ENCODE peak calls at places on chromosomes 16 and 17, in six cellular contexts. One of them, this sample, is unnamed. For H3K9me3, the result is how much of the 10 kb centered on the place peaks cover.

GRCh38 chr16:75252946-75253911 is 1.8 kb upstream of the BCAR1 start:
- DNase-seq in IMR-90: peak
- DNase-seq in MM.1S: no peak
- DNase-seq in right cardiac atrium: peak
- DNase-seq in Caco-2: no peak
- DNase-seq in mucosa of descending colon: no peak
- DNase-seq in this sample: no peak

GRCh38 chr16:15435216-15435864 is 952 bp downstream of the BMERB1 start:
- DNase-seq in right cardiac atrium: no peak
- DNase-seq in mucosa of descending colon: no peak
- DNase-seq in MM.1S: no peak
- DNase-seq in Caco-2: peak
- DNase-seq in IMR-90: no peak
- DNase-seq in this sample: no peak

GRCh38 chr16:50932348-50932916 is 190.5 kb downstream of the CYLD start:
- DNase-seq in Caco-2: no peak
- DNase-seq in IMR-90: no peak
- DNase-seq in MM.1S: no peak
- DNase-seq in right cardiac atrium: no peak
- DNase-seq in mucosa of descending colon: no peak
- DNase-seq in this sample: no peak

GRCh38 chr16:84228321-84228838 is 11.4 kb downstream of the KCNG4 start:
- DNase-seq in IMR-90: peak
- DNase-seq in mucosa of descending colon: peak
- DNase-seq in MM.1S: no peak
- DNase-seq in right cardiac atrium: peak
- DNase-seq in Caco-2: no peak
- DNase-seq in this sample: no peak

GRCh38 chr17:17553217-17554195 is 38.0 kb downstream of the PEMT start:
- DNase-seq in Caco-2: no peak
- DNase-seq in mucosa of descending colon: no peak
- DNase-seq in right cardiac atrium: no peak
- DNase-seq in MM.1S: no peak
- DNase-seq in IMR-90: no peak
- DNase-seq in this sample: no peak

GRCh38 chr17:29590261-29590978 is 972 bp upstream of the GIT1 start:
- DNase-seq in MM.1S: no peak
- DNase-seq in Caco-2: no peak
- DNase-seq in IMR-90: peak
- DNase-seq in mucosa of descending colon: peak
- DNase-seq in right cardiac atrium: peak
- DNase-seq in this sample: no peak

GRCh38 chr17:20852541-20853370 is 190.1 kb downstream of the USP22 start:
- DNase-seq in Caco-2: peak
- DNase-seq in MM.1S: peak
- DNase-seq in mucosa of descending colon: peak
- DNase-seq in right cardiac atrium: peak
- DNase-seq in IMR-90: no peak
- DNase-seq in this sample: no peak

GRCh38 chr17:65629234-65629690 is 67.8 kb upstream of the AXIN2 start:
- DNase-seq in mucosa of descending colon: no peak
- DNase-seq in MM.1S: no peak
- DNase-seq in right cardiac atrium: no peak
- DNase-seq in IMR-90: peak
- DNase-seq in Caco-2: peak
- DNase-seq in this sample: no peak

DNA sequence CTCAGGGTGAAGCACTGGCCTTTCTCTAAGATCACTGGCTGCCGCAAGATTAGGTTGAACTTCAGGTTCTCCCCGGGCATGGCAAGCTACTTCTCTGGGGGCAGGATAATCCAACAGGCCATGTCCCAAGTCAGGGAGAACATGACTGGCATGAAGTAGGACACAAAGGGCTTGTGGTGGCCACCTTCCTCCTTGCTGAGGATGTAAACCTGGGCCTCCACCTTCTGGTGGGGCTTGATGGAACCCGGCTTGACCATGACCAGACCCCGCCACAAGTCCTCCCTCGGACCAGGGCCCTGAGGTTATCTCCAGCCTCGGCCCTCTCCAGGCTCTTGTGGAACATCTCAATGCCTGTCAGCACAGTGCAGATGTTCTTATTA is 211.1 kb upstream of the WSB1 start:
- DNase-seq in Caco-2: no peak
- DNase-seq in right cardiac atrium: no peak
- DNase-seq in IMR-90: no peak
- DNase-seq in MM.1S: no peak
- DNase-seq in mucosa of descending colon: no peak
- DNase-seq in this sample: no peak
- H3K9me3 ChIP-seq in Caco-2: under half
- H3K9me3 ChIP-seq in right cardiac atrium: under half
- H3K9me3 ChIP-seq in IMR-90: under half
- H3K9me3 ChIP-seq in MM.1S: under half
- H3K9me3 ChIP-seq in mucosa of descending colon: under half
- H3K9me3 ChIP-seq in this sample: under half

DNA sequence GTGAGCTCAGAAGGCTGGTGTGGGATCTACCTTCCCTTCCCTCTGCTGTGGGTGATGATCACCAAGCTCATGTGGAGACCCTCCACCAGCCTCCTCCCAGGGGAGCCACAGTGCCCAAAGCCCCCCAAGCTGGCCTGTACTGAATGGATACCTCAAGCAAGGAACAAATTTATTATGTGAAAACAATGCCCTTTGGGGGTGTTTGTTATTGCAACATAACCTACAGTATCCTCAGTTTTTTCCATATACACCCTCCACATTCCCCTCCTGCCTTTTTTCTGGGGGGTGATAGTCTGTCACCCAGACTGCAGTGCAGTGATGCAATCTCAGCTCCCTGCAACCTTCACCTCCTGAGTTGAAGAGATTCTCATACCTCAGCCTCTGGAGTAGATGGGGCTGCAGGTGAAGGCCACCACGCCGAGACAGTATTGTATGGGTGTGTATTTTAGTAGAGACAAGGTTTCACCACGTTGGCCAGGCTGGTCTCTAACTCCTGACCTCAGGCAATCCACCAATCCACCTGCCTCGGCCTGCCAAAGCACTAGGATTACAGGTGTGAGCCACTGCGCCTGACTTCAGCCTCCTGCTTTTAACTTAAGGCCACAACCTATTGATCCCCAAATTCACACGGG is 215.9 kb downstream of the CPPED1 start:
- DNase-seq in Caco-2: no peak
- DNase-seq in MM.1S: no peak
- DNase-seq in IMR-90: no peak
- DNase-seq in mucosa of descending colon: no peak
- DNase-seq in right cardiac atrium: no peak
- DNase-seq in this sample: no peak
- H3K9me3 ChIP-seq in Caco-2: under half
- H3K9me3 ChIP-seq in MM.1S: under half
- H3K9me3 ChIP-seq in IMR-90: under half
- H3K9me3 ChIP-seq in mucosa of descending colon: under half
- H3K9me3 ChIP-seq in right cardiac atrium: under half
- H3K9me3 ChIP-seq in this sample: under half

GRCh38 chr16:1526608-1527555 is 6.6 kb upstream of the TMEM204 start:
- DNase-seq in mucosa of descending colon: no peak
- DNase-seq in IMR-90: no peak
- DNase-seq in Caco-2: no peak
- DNase-seq in MM.1S: peak
- DNase-seq in right cardiac atrium: peak
- DNase-seq in this sample: no peak

GRCh38 chr16:1520461-1520860 is 13.0 kb upstream of the TMEM204 start:
- DNase-seq in mucosa of descending colon: no peak
- DNase-seq in right cardiac atrium: peak
- DNase-seq in MM.1S: no peak
- DNase-seq in IMR-90: no peak
- DNase-seq in Caco-2: no peak
- DNase-seq in this sample: no peak

GRCh38 chr16:1524366-1524765 is 9.1 kb upstream of the TMEM204 start:
- DNase-seq in Caco-2: no peak
- DNase-seq in IMR-90: no peak
- DNase-seq in right cardiac atrium: peak
- DNase-seq in mucosa of descending colon: no peak
- DNase-seq in MM.1S: no peak
- DNase-seq in this sample: no peak

GRCh38 chr16:1525871-1526607 is 7.4 kb upstream of the TMEM204 start:
- DNase-seq in right cardiac atrium: peak
- DNase-seq in MM.1S: no peak
- DNase-seq in Caco-2: no peak
- DNase-seq in IMR-90: no peak
- DNase-seq in mucosa of descending colon: no peak
- DNase-seq in this sample: no peak

GRCh38 chr16:1523581-1524245 is 9.8 kb upstream of the TMEM204 start:
- DNase-seq in mucosa of descending colon: no peak
- DNase-seq in MM.1S: no peak
- DNase-seq in IMR-90: no peak
- DNase-seq in right cardiac atrium: peak
- DNase-seq in Caco-2: no peak
- DNase-seq in this sample: no peak
- H3K9me3 ChIP-seq in mucosa of descending colon: under half
- H3K9me3 ChIP-seq in MM.1S: under half
- H3K9me3 ChIP-seq in IMR-90: under half
- H3K9me3 ChIP-seq in right cardiac atrium: under half
- H3K9me3 ChIP-seq in Caco-2: under half
- H3K9me3 ChIP-seq in this sample: under half

DNA sequence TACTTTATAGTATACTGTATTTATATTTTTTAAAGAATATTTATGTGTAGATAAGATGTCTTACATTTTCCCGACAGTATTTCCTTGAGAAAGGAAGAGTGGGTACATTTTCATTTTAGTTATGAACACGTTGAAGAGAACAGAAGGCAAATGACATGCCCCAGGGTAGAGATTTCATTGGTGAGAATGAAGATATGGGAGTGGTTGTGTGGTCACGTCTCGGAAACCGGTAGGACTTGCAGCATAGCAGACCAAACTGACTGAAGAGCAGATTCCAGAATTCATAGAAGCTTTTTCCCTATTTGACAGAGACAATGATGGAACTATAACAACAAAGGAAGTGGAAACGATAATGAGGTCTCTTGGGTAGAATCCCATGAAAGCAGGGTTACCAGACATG is 71.7 kb downstream of the KCNJ2 start:
- DNase-seq in IMR-90: no peak
- DNase-seq in mucosa of descending colon: no peak
- DNase-seq in Caco-2: no peak
- DNase-seq in MM.1S: no peak
- DNase-seq in right cardiac atrium: no peak
- DNase-seq in this sample: no peak
- H3K9me3 ChIP-seq in IMR-90: under half
- H3K9me3 ChIP-seq in mucosa of descending colon: under half
- H3K9me3 ChIP-seq in Caco-2: under half
- H3K9me3 ChIP-seq in MM.1S: under half
- H3K9me3 ChIP-seq in right cardiac atrium: under half
- H3K9me3 ChIP-seq in this sample: under half